ENCODE peak calls at places on chromosome 11, in four cellular contexts. L is Calu3, M is hippocampal formation, P is COLO829. J is an unnamed sample.

GRCh38 chr11:27571151-27571840 is 64.7 kb upstream of the LIN7C start:
- DNase-seq in L (no peak), M (no peak), P (no peak), J (no peak)

GRCh38 chr11:133892584-133893380 is 47.5 kb upstream of the SPATA19 start:
- DNase-seq in L (no peak), M (no peak), P (no peak), J (no peak)

GRCh38 chr11:119991669-119992068 is 146.2 kb downstream of the TRIM29 start:
- DNase-seq in L (no peak), M (no peak), P (no peak), J (no peak)

GRCh38 chr11:45187375-45187774 is 40.9 kb downstream of the PRDM11 start:
- DNase-seq in L (no peak), M (no peak), P (no peak), J (no peak)

GRCh38 chr11:95229199-95230053 is 1.6 kb downstream of the SESN3 start:
- DNase-seq in L (no peak), M (no peak), P (peak), J (peak)

GRCh38 chr11:1570001-1570453 is 2.0 kb downstream of the DUSP8 start:
- DNase-seq in L (no peak), M (no peak), P (no peak), J (no peak)

GRCh38 chr11:117849781-117850414 is 25.4 kb upstream of the FXYD2 start:
- DNase-seq in L (no peak), M (no peak), P (no peak), J (no peak)

GRCh38 chr11:90639687-90640086 is 416.8 kb upstream of the CHORDC1 start:
- DNase-seq in L (peak), M (no peak), P (peak), J (no peak)

GRCh38 chr11:104476898-104477297 is 313.0 kb upstream of the PDGFD start:
- DNase-seq in L (no peak), M (no peak), P (no peak), J (no peak)

GRCh38 chr11:35013514-35014191 is 97.2 kb downstream of the PDHX start:
- DNase-seq in L (no peak), M (no peak), P (no peak), J (no peak)

GRCh38 chr11:1936072-1936780 is 10.9 kb upstream of the MRPL23 start:
- DNase-seq in L (no peak), M (no peak), P (no peak), J (no peak)

GRCh38 chr11:47161134-47161854 is 15.4 kb downstream of the ARFGAP2 start:
- DNase-seq in L (peak), M (peak), P (peak), J (no peak)

GRCh38 chr11:79371152-79371551 is 69.7 kb downstream of the TENM4 start:
- DNase-seq in L (no peak), M (no peak), P (no peak), J (no peak)

GRCh38 chr11:67002297-67002913 is 20.5 kb upstream of the SYT12 start:
- DNase-seq in L (no peak), M (no peak), P (no peak), J (no peak)

GRCh38 chr11:118572914-118573550 is 823 bp downstream of the ARCN1 start:
- DNase-seq in L (no peak), M (no peak), P (peak), J (no peak)

GRCh38 chr11:2933376-2934056 is 4.3 kb upstream of the PHLDA2 start:
- DNase-seq in L (peak), M (no peak), P (peak), J (no peak)

GRCh38 chr11:119081682-119082081 is 3.0 kb upstream of the HMBS start:
- DNase-seq in L (no peak), M (peak), P (peak), J (peak)

GRCh38 chr11:120123946-120124345 is 14.0 kb downstream of the TRIM29 start:
- DNase-seq in L (no peak), M (no peak), P (no peak), J (no peak)

GRCh38 chr11:6200975-6201374 is 2.0 kb downstream of the OR52W1 start:
- DNase-seq in L (no peak), M (no peak), P (no peak), J (no peak)

GRCh38 chr11:32829680-32830412 is at the start of gene PRRG4:
- DNase-seq in L (peak), M (peak), P (peak), J (peak)